ENCODE peak calls at places on chromosome X, in ten cellular contexts. Y, O, J, W, G, P, T, V, A and D are unnamed samples.

GRCh38 chrX:125544856-125545255 is 225.2 kb downstream of the TEX13C start:
- DNase-seq in Y (no peak), O (no peak), J (no peak), W (no peak), G (no peak), P (no peak), T (no peak), V (no peak), A (no peak), D (no peak)

GRCh38 chrX:19975862-19976261 is 15.0 kb downstream of the BCLAF3 start:
- DNase-seq in Y (no peak), O (no peak), J (no peak), W (no peak), G (no peak), P (no peak), T (no peak), V (no peak), A (no peak), D (no peak)

GRCh38 chrX:106243376-106243775 is 75.3 kb downstream of the PWWP3B start:
- DNase-seq in Y (no peak), O (no peak), J (no peak), W (no peak), G (no peak), P (no peak), T (no peak), V (no peak), A (no peak), D (no peak)

GRCh38 chrX:24528605-24529004 is 63.5 kb downstream of the PDK3 start:
- DNase-seq in Y (no peak), O (no peak), J (no peak), W (no peak), G (no peak), P (no peak), T (no peak), V (no peak), A (no peak), D (no peak)

GRCh38 chrX:74450803-74451449 is 29.6 kb downstream of the SLC16A2 start:
- DNase-seq in Y (no peak), O (peak; percentile 62), J (no peak), W (no peak), G (no peak), P (no peak), T (peak; percentile 84), V (no peak), A (no peak), D (no peak)

GRCh38 chrX:9464435-9465371 is at the start of gene TBL1X:
- DNase-seq in Y (peak; percentile 75), O (no peak), J (peak; percentile 42), W (peak; percentile 2), G (peak; percentile 43), P (peak; percentile 76), T (peak; percentile 57), V (peak; percentile 49), A (no peak), D (peak; percentile 63)

GRCh38 chrX:33307954-33308353 is 96.6 kb upstream of the DMD start:
- DNase-seq in Y (no peak), O (no peak), J (no peak), W (no peak), G (no peak), P (no peak), T (peak; percentile 22), V (no peak), A (no peak), D (no peak)

GRCh38 chrX:77444075-77444474 is 3.1 kb upstream of the FGF16 start:
- DNase-seq in Y (no peak), O (no peak), J (no peak), W (no peak), G (no peak), P (no peak), T (no peak), V (no peak), A (no peak), D (no peak)